ENCODE peak calls at places on chromosomes 12 and 14, in four cellular contexts. S is heart right ventricle; P is anterior cingulate cortex; A is stimulated activated CD4-positive, alpha-beta T cell treated with anti-CD3 and anti-CD28 coated beads, Interleukin-15, amount 100 ng/mL, for 1 hour. O is an unnamed sample.

GRCh38 chr14:77616133-77616453 is 344 bp downstream of the SPTLC2 start:
- DNase-seq in A (no peak), P (no peak), S (peak; percentile 29), O (no peak)

GRCh38 chr12:54680374-54680773 is 32.2 kb upstream of the DCD start:
- DNase-seq in P (no peak), S (no peak), A (no peak), O (no peak)

GRCh38 chr14:89841855-89842254 is 112.7 kb downstream of the EFCAB11 start:
- DNase-seq in P (no peak), A (no peak), S (no peak), O (no peak)

GRCh38 chr12:122523846-122524718 is 2.7 kb downstream of the RSRC2 start:
- DNase-seq in P (no peak), S (no peak), A (no peak), O (no peak)

GRCh38 chr12:14366211-14366762 is 805 bp downstream of the ATF7IP start:
- DNase-seq in A (no peak), P (no peak), S (no peak), O (no peak)

GRCh38 chr14:88607829-88608228 is 45.0 kb downstream of the ZC3H14 start:
- DNase-seq in A (no peak), S (no peak), P (no peak), O (no peak)

GRCh38 chr14:102608064-102608446 is 15.6 kb downstream of the RCOR1 start:
- DNase-seq in A (no peak), P (no peak), S (no peak), O (no peak)

GRCh38 chr12:41205070-41205715 is 17.1 kb downstream of the PDZRN4 start:
- DNase-seq in P (no peak), S (no peak), A (no peak), O (no peak)

GRCh38 chr14:93965287-93965821 is 11.0 kb downstream of the ASB2 start:
- DNase-seq in S (no peak), P (no peak), A (no peak), O (no peak)

GRCh38 chr14:81936902-81937301 is 403.2 kb upstream of the SEL1L start:
- DNase-seq in A (no peak), P (no peak), S (no peak), O (no peak)

GRCh38 chr12:116403546-116403945 is 126.1 kb upstream of the MED13L start:
- DNase-seq in S (no peak), A (no peak), P (no peak), O (no peak)

GRCh38 chr12:106631150-106631549 is 48.3 kb downstream of the RFX4 start:
- DNase-seq in S (no peak), P (no peak), A (no peak), O (no peak)

GRCh38 chr12:29282452-29282851 is 98.5 kb downstream of the ERGIC2 start:
- DNase-seq in P (no peak), A (no peak), S (no peak), O (no peak)

GRCh38 chr12:84814664-84815245 is 97.8 kb downstream of the SLC6A15 start:
- DNase-seq in S (no peak), A (no peak), P (no peak), O (no peak)

GRCh38 chr14:33307691-33308369 is 369.2 kb downstream of the NPAS3 start:
- DNase-seq in A (no peak), S (peak; percentile 53), P (peak; percentile 39), O (no peak)

GRCh38 chr12:123223241-123223668 is 9.7 kb downstream of the MPHOSPH9 start:
- DNase-seq in A (peak; percentile 19), S (no peak), P (no peak), O (no peak)

GRCh38 chr12:24404086-24404815 is 454.8 kb upstream of the SOX5 start:
- DNase-seq in S (no peak), P (no peak), A (no peak), O (no peak)

GRCh38 chr12:130452546-130452945 is 114.9 kb downstream of the PIWIL1 start:
- DNase-seq in A (no peak), P (no peak), S (no peak), O (no peak)

GRCh38 chr12:96652870-96653269 is 163.5 kb downstream of the CFAP54 start:
- DNase-seq in S (no peak), P (no peak), A (no peak), O (no peak)

GRCh38 chr12:29882771-29883315 is 99.1 kb upstream of the TMTC1 start:
- DNase-seq in A (no peak), P (no peak), S (no peak), O (no peak)

GRCh38 chr14:51448831-51449665 is 202.7 kb upstream of the FRMD6 start:
- DNase-seq in A (no peak), S (peak; percentile 57), P (no peak), O (peak; percentile 39)

GRCh38 chr12:68951652-68952051 is 18.7 kb upstream of the CPM start:
- DNase-seq in S (no peak), P (no peak), A (no peak), O (no peak)

GRCh38 chr12:99232324-99232723 is 415.2 kb upstream of the GARIN6 start:
- DNase-seq in S (no peak), A (no peak), P (no peak), O (no peak)

GRCh38 chr14:99415496-99416281 is 65.0 kb downstream of the SETD3 start:
- DNase-seq in P (peak; percentile 27), A (peak; percentile 19), S (peak; percentile 57), O (no peak)

GRCh38 chr14:106488293-106488692 is 961.9 kb downstream of the TMEM121 start:
- DNase-seq in S (no peak), P (no peak), A (no peak), O (no peak)

GRCh38 chr14:21454843-21455550 is 926 bp downstream of the CHD8 start:
- DNase-seq in A (no peak), S (no peak), P (no peak), O (no peak)

GRCh38 chr14:52840916-52841315 is 49.5 kb upstream of the GNPNAT1 start:
- DNase-seq in A (no peak), P (no peak), S (no peak), O (no peak)

GRCh38 chr14:50082784-50083466 is 33.4 kb downstream of the VCPKMT start:
- DNase-seq in S (no peak), P (no peak), A (peak; percentile 56), O (no peak)

GRCh38 chr14:24463017-24463805 is 20.6 kb upstream of the SDR39U1 start:
- DNase-seq in A (no peak), P (no peak), S (no peak), O (no peak)

GRCh38 chr12:29153231-29153630 is 4.2 kb downstream of the FAR2 start:
- DNase-seq in S (no peak), A (no peak), P (no peak), O (no peak)

GRCh38 chr12:67593041-67593870 is 55.3 kb upstream of the DYRK2 start:
- DNase-seq in A (no peak), P (no peak), S (no peak), O (no peak)

GRCh38 chr14:39107624-39108023 is 4.6 kb upstream of the SEC23A start:
- DNase-seq in S (no peak), P (no peak), A (no peak), O (no peak)